ENCODE peak calls at places on chromosome 21, in eight cellular contexts. D is psoas muscle, M is transverse colon, V is mucosa of descending colon, O is glutamatergic neuron, T is PC-9, R is foreskin fibroblast, S is lower lobe of right lung. B is an unnamed sample.

GRCh38 chr21:42039470-42039901 is 29.3 kb upstream of the ZBTB21 start:
- DNase-seq in M (no peak), R (peak), D (no peak), V (no peak), O (no peak), S (peak), T (no peak), B (no peak)

GRCh38 chr21:36065497-36066036 is 4.3 kb upstream of the CBR1 start:
- DNase-seq in D (no peak), S (no peak), T (no peak), R (peak), M (no peak), V (peak), O (no peak), B (no peak)

GRCh38 chr21:46352913-46353312 is 29.0 kb downstream of the PCNT start:
- DNase-seq in O (no peak), D (peak), S (no peak), T (no peak), V (no peak), R (no peak), M (no peak), B (no peak)

GRCh38 chr21:41777934-41778815 is 11.3 kb upstream of the RIPK4 start:
- DNase-seq in M (peak), V (peak), T (peak), O (peak), S (peak), D (peak), R (peak), B (peak)

GRCh38 chr21:34201001-34201400 is 127.6 kb downstream of the MRPS6 start:
- DNase-seq in O (no peak), M (no peak), T (no peak), S (no peak), R (no peak), V (no peak), D (no peak), B (no peak)

GRCh38 chr21:46194374-46195334 is 10.4 kb upstream of the SPATC1L start:
- DNase-seq in D (no peak), R (no peak), M (no peak), V (no peak), S (peak), T (no peak), O (no peak), B (no peak)

GRCh38 chr21:21612446-21612845 is 614.2 kb downstream of the NCAM2 start:
- DNase-seq in T (no peak), R (peak), D (no peak), O (no peak), S (no peak), M (no peak), V (no peak), B (no peak)

GRCh38 chr21:17796503-17796902 is 22.7 kb downstream of the C21orf91 start:
- DNase-seq in M (no peak), T (no peak), R (no peak), O (no peak), S (no peak), D (no peak), V (no peak), B (no peak)

GRCh38 chr21:42760977-42761751 is 107.7 kb downstream of the PDE9A start:
- DNase-seq in S (peak), D (no peak), O (peak), R (no peak), M (no peak), T (no peak), V (no peak), B (no peak)

GRCh38 chr21:23401278-23401677 is 2206.0 kb downstream of the MRPL39 start:
- DNase-seq in M (no peak), R (no peak), V (no peak), D (no peak), S (no peak), T (no peak), O (no peak), B (no peak)

GRCh38 chr21:41752231-41752681 is 14.6 kb downstream of the RIPK4 start:
- DNase-seq in V (no peak), T (no peak), R (peak), D (no peak), S (no peak), O (no peak), M (no peak), B (no peak)

GRCh38 chr21:30102881-30103280 is 63.7 kb downstream of the CLDN17 start:
- DNase-seq in R (no peak), V (no peak), D (no peak), M (no peak), S (no peak), T (no peak), O (no peak), B (no peak)

GRCh38 chr21:42330380-42331336 is 15.4 kb upstream of the TFF3 start:
- DNase-seq in V (peak), S (no peak), D (no peak), O (no peak), R (no peak), T (no peak), M (no peak), B (no peak)

GRCh38 chr21:46428987-46429710 is 29.5 kb upstream of the DIP2A start:
- DNase-seq in R (no peak), O (no peak), V (no peak), S (peak), T (no peak), D (peak), M (no peak), B (no peak)

GRCh38 chr21:18950045-18950740 is 546.6 kb upstream of the TMPRSS15 start:
- DNase-seq in T (no peak), V (no peak), S (no peak), D (no peak), M (no peak), R (no peak), O (no peak), B (no peak)

GRCh38 chr21:19523066-19523465 is 1119.5 kb upstream of the TMPRSS15 start:
- DNase-seq in D (no peak), T (no peak), V (no peak), S (no peak), R (no peak), M (no peak), O (no peak), B (no peak)

GRCh38 chr21:39874759-39875158 is 7.5 kb downstream of the PCP4 start:
- DNase-seq in M (no peak), S (no peak), T (no peak), V (no peak), R (no peak), D (no peak), O (no peak), B (no peak)

GRCh38 chr21:40681164-40681859 is 165.6 kb downstream of the DSCAM start:
- DNase-seq in O (peak), V (no peak), S (no peak), R (no peak), T (no peak), M (no peak), D (no peak), B (no peak)

GRCh38 chr21:15332572-15332971 is 267.8 kb upstream of the NRIP1 start:
- DNase-seq in O (no peak), M (no peak), T (no peak), R (no peak), V (no peak), S (no peak), D (no peak), B (no peak)

GRCh38 chr21:42265229-42265812 is 46.4 kb downstream of the ABCG1 start:
- DNase-seq in S (no peak), M (no peak), R (no peak), T (no peak), O (no peak), V (no peak), D (peak), B (no peak)

GRCh38 chr21:20551939-20552338 is 446.3 kb upstream of the NCAM2 start:
- DNase-seq in O (no peak), R (no peak), M (no peak), S (no peak), T (no peak), D (no peak), V (no peak), B (no peak)

GRCh38 chr21:42079939-42080787 is 9.0 kb downstream of the UMODL1 start:
- DNase-seq in V (no peak), S (no peak), M (no peak), O (no peak), D (no peak), T (no peak), R (no peak), B (no peak)

GRCh38 chr21:36048357-36048756 is 12.0 kb downstream of the SETD4 start:
- DNase-seq in D (no peak), M (no peak), O (no peak), T (no peak), S (no peak), R (no peak), V (no peak), B (no peak)

GRCh38 chr21:46636181-46636512 is 673 bp downstream of the PRMT2 start:
- DNase-seq in R (no peak), S (no peak), V (no peak), O (no peak), D (no peak), T (no peak), M (no peak), B (no peak)

GRCh38 chr21:34890724-34891609 is 158.1 kb downstream of the RUNX1 start:
- DNase-seq in O (no peak), T (no peak), R (no peak), D (peak), V (peak), M (peak), S (peak), B (no peak)

GRCh38 chr21:39660596-39660995 is 47.9 kb downstream of the B3GALT5 start:
- DNase-seq in D (no peak), T (no peak), M (peak), O (no peak), V (peak), R (peak), S (no peak), B (no peak)

GRCh38 chr21:43025636-43026180 is 49.9 kb downstream of the CBS start:
- DNase-seq in S (no peak), R (peak), D (no peak), V (no peak), O (no peak), M (no peak), T (peak), B (no peak)

GRCh38 chr21:42294273-42294880 is 20.8 kb downstream of the TFF3 start:
- DNase-seq in R (no peak), V (no peak), O (no peak), S (no peak), M (no peak), D (no peak), T (no peak), B (no peak)

GRCh38 chr21:41823166-41823565 is 56.0 kb downstream of the PRDM15 start:
- DNase-seq in R (no peak), V (no peak), D (no peak), O (no peak), T (no peak), M (no peak), S (no peak), B (no peak)

GRCh38 chr21:45098867-45099266 is 24.5 kb downstream of the ADARB1 start:
- DNase-seq in V (peak), D (no peak), S (no peak), R (no peak), M (no peak), T (no peak), O (no peak), B (no peak)
- TF ChIP-seq CTCF in V (no peak), D (peak), S (peak), R (peak), M (no peak), T (peak), O (no peak), B (peak)

DNA sequence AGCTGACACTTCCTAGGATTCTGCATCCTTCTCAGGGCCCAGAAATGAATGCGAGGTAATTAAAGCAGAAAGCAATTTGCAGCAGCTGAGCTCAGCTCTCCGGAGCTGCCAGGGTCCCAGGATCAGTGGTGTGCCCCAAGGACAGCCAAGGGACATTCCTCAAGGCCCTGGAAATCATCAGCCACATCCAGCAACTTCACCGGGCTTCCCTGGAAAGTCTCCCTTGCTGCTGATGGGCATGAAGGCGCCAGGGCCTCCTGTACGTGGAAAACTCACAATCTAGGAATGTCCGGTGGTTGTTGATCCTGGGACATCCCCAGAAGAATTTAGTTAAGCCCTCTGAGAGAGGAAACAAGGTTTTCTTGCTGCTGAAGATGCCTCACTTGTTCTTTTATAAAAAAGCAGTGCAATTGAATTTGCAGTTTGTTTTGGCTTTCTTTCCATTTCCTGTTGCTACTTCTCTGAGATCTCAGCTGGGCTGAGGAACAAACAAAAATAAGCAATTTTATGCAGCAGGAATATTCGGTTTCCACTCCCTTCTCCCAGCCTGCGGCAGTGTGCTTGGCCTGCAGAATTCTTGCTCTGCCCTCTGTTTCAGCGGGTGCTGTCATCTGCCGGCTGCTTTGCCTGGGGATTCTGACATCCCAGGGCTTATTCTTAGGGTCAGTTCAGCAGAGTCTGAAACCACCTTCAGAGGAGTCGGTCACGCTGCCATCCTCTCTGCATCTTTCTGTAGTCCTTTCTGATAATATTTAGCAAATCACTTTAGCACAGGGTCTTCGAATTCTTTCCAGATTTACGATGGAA is 85.9 kb downstream of the TCP10L start:
- DNase-seq in S (no peak), R (peak), O (no peak), V (no peak), T (no peak), M (no peak), D (no peak), B (no peak)
- TF ChIP-seq CTCF in S (no peak), R (no peak), O (no peak), V (no peak), T (no peak), M (no peak), D (no peak), B (no peak)

GRCh38 chr21:32590130-32590529 is 4.8 kb upstream of the TCP10L start:
- DNase-seq in T (no peak), O (no peak), S (no peak), D (no peak), M (no peak), V (no peak), R (no peak), B (no peak)
- TF ChIP-seq CTCF in T (no peak), O (no peak), S (no peak), D (no peak), M (no peak), V (no peak), R (no peak), B (no peak)

GRCh38 chr21:38649120-38649519 is 150.8 kb upstream of the ERG start:
- DNase-seq in S (no peak), T (no peak), M (no peak), D (no peak), V (no peak), O (no peak), R (no peak), B (no peak)

GRCh38 chr21:38651570-38651969 is 153.3 kb upstream of the ERG start:
- DNase-seq in R (no peak), V (no peak), D (no peak), T (no peak), S (no peak), O (no peak), M (no peak), B (no peak)

GRCh38 chr21:38652396-38652795 is 153.3 kb upstream of the ETS2 start:
- DNase-seq in V (no peak), S (no peak), T (no peak), M (no peak), D (no peak), O (no peak), R (no peak), B (no peak)

GRCh38 chr21:38659936-38660332 is 145.8 kb upstream of the ETS2 start:
- DNase-seq in D (no peak), O (no peak), S (no peak), R (no peak), V (no peak), T (no peak), M (no peak), B (no peak)

GRCh38 chr21:38654580-38654979 is 151.1 kb upstream of the ETS2 start:
- DNase-seq in O (no peak), D (no peak), M (no peak), V (no peak), S (no peak), T (no peak), R (no peak), B (no peak)
- TF ChIP-seq CTCF in O (no peak), D (no peak), M (no peak), V (no peak), S (no peak), T (no peak), R (no peak), B (no peak)

DNA sequence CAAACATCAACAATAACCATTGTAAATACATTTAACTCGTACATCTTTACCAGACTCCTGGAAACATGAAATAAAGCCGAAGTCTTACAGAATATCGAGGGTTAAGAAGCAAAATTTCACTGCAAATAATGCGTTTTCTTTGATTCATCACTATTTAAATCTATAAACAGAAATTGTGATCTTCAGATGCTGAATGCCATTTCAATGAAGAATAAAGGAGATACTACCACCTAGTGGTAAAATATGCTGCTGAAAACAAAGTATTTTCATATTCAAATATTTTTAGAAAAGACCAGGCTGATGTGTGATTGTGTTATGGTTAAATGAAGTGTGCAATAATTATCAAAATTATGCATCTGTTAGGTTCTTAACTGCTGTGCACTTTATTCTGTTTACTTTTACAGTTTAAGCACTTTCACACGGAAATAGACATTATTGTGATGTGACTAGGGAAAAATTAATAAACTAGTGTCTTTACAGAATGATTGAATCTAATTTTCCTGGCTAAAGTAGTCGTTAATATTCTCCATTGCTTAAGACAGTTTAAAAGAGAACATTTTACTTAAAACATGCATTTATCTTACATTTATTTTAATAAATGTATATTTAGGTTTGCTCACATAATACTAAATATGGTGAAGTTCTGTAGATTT is 1093.1 kb downstream of the MRPL39 start:
- DNase-seq in R (no peak), V (no peak), D (no peak), M (no peak), T (no peak), S (no peak), O (no peak), B (no peak)
- TF ChIP-seq CTCF in R (no peak), V (no peak), D (peak), M (no peak), T (peak), S (peak), O (peak), B (peak)

DNA sequence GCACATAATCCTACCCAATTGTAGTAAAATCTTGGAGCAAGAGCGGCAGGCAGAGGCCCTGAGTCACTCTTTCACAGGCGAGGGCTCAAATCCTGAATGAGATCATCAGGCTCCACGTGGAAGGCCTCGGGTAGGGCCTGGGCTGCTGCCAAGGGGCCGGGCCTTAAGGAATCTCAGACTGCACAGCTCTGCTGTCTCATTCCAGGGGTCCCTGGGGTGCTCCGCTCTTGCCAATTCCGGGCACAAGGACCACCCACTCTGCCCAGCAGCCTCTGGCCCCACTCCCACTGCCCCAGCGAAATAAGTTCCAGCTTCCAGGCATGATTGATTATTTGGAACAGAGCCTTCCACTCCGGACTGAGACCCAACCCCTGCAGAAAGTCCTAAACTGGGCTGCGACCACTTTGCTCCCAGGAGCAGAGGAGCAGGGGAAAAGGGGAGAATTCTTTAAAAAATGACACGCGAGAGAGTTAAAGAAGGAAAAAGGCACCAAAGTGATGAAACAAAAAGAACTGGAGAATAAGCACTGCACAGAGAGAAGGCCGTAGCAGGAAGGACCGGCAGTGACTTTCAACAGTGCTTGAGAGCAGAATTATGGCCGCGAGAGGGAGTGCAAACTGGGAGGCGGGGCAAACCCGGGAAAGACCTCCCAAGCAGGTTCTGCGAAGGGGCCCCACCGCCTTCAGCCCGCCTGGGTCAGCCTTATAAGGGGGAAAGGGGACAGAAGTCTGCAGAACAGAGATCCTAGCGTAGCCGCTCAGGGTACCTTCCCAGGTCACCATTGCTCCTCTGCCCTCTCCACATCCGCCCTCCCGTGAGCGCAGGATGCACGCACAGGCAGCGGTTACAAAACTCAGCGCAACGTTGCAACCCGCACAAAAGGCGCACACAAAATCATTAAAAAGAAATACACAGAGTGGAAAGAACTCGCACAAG is 2.0 kb downstream of the ADAMTS1 start:
- DNase-seq in S (peak), R (peak), M (peak), T (peak), D (peak), V (peak), O (peak), B (peak)
- TF ChIP-seq CTCF in S (peak), R (peak), M (peak), T (no peak), D (peak), V (no peak), O (no peak), B (peak)

GRCh38 chr21:44838038-44838895 is 20.4 kb upstream of the SUMO3 start:
- DNase-seq in T (no peak), V (no peak), O (no peak), M (no peak), R (no peak), S (no peak), D (peak), B (no peak)
- TF ChIP-seq CTCF in T (no peak), V (no peak), O (no peak), M (no peak), R (no peak), S (no peak), D (no peak), B (peak)

DNA sequence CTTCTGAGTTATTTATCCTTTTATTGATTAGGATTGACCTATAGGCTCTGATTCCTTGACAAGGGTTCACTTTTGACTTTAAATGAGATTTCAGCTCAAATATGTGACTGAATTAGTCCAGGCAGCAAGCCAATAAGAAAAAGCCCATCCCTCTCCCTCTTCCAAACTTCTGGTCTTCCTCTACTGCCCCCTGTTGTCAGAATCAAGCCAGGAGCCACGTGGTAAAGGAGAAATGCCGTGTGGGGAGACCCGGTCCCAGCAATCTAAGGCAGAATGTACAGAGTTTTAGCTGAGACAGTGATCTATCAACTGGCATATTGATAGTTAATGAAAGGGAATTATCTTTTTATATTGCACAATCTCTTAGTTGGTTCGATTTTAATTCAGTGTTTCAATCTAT is 5.2 kb downstream of the ADAMTS5 start:
- DNase-seq in T (no peak), V (peak), R (no peak), M (no peak), S (no peak), D (no peak), O (peak), B (no peak)
- TF ChIP-seq CTCF in T (no peak), V (no peak), R (no peak), M (no peak), S (peak), D (no peak), O (peak), B (peak)